ENCODE peak calls at places on chromosomes 3 and 15, in five cellular contexts. One of them, this sample, is unnamed. For H3K4me1, the result is how much of the 10 kb centered on the place peaks cover.

GRCh38 chr15:67511606-67512005 is 9.3 kb upstream of the C15orf61 start:
- DNase-seq in lung: no peak
- DNase-seq in sigmoid colon: no peak
- DNase-seq in mucosa of descending colon: no peak
- DNase-seq in tibial artery: no peak
- DNase-seq in this sample: no peak

GRCh38 chr15:22988811-22989210 is 8.6 kb upstream of the CYFIP1 start:
- DNase-seq in lung: no peak
- DNase-seq in sigmoid colon: peak
- DNase-seq in mucosa of descending colon: no peak
- DNase-seq in tibial artery: no peak
- DNase-seq in this sample: no peak

GRCh38 chr3:34263014-34263714 is 464.7 kb downstream of the PDCD6IP start:
- DNase-seq in lung: no peak
- DNase-seq in sigmoid colon: no peak
- DNase-seq in mucosa of descending colon: no peak
- DNase-seq in tibial artery: no peak
- DNase-seq in this sample: peak

GRCh38 chr3:71562938-71563337 is 20.6 kb downstream of the FOXP1 start:
- DNase-seq in lung: no peak
- DNase-seq in sigmoid colon: no peak
- DNase-seq in mucosa of descending colon: peak
- DNase-seq in tibial artery: no peak
- DNase-seq in this sample: peak

GRCh38 chr3:177284383-177284881 is 87.2 kb upstream of the TBL1XR1 start:
- DNase-seq in lung: peak
- DNase-seq in sigmoid colon: peak
- DNase-seq in mucosa of descending colon: peak
- DNase-seq in tibial artery: peak
- DNase-seq in this sample: peak

GRCh38 chr15:25244731-25245585 is 193.9 kb downstream of the UBE3A start:
- DNase-seq in lung: no peak
- DNase-seq in sigmoid colon: no peak
- DNase-seq in mucosa of descending colon: no peak
- DNase-seq in tibial artery: peak
- DNase-seq in this sample: no peak

GRCh38 chr3:61926913-61927312 is 365.5 kb downstream of the PTPRG start:
- DNase-seq in lung: no peak
- DNase-seq in sigmoid colon: no peak
- DNase-seq in mucosa of descending colon: no peak
- DNase-seq in tibial artery: no peak
- DNase-seq in this sample: no peak

GRCh38 chr3:106824856-106825255 is 552.4 kb upstream of the CCDC54 start:
- DNase-seq in lung: no peak
- DNase-seq in sigmoid colon: no peak
- DNase-seq in mucosa of descending colon: no peak
- DNase-seq in tibial artery: no peak
- DNase-seq in this sample: no peak

GRCh38 chr3:42336103-42336502 is 70.1 kb upstream of the CCK start:
- DNase-seq in lung: no peak
- DNase-seq in sigmoid colon: no peak
- DNase-seq in mucosa of descending colon: no peak
- DNase-seq in tibial artery: no peak
- DNase-seq in this sample: peak

GRCh38 chr3:10973196-10973595 is 19.4 kb upstream of the SLC6A1 start:
- DNase-seq in lung: no peak
- DNase-seq in sigmoid colon: no peak
- DNase-seq in mucosa of descending colon: no peak
- DNase-seq in tibial artery: no peak
- DNase-seq in this sample: no peak

GRCh38 chr15:74843891-74844299 is 939 bp upstream of the ULK3 start:
- DNase-seq in lung: no peak
- DNase-seq in sigmoid colon: no peak
- DNase-seq in mucosa of descending colon: no peak
- DNase-seq in tibial artery: no peak
- DNase-seq in this sample: no peak

GRCh38 chr3:13427662-13428603 is 7.8 kb upstream of the NUP210 start:
- DNase-seq in lung: no peak
- DNase-seq in sigmoid colon: no peak
- DNase-seq in mucosa of descending colon: no peak
- DNase-seq in tibial artery: no peak
- DNase-seq in this sample: peak

GRCh38 chr15:38975282-38975990 is 410.8 kb upstream of the RASGRP1 start:
- DNase-seq in lung: no peak
- DNase-seq in sigmoid colon: no peak
- DNase-seq in mucosa of descending colon: no peak
- DNase-seq in tibial artery: no peak
- DNase-seq in this sample: no peak

GRCh38 chr3:194194051-194194756 is 58.3 kb downstream of the HES1 start:
- DNase-seq in lung: no peak
- DNase-seq in sigmoid colon: no peak
- DNase-seq in mucosa of descending colon: no peak
- DNase-seq in tibial artery: no peak
- DNase-seq in this sample: no peak

GRCh38 chr15:48029656-48030055 is 91.1 kb upstream of the SLC24A5 start:
- DNase-seq in lung: no peak
- DNase-seq in sigmoid colon: no peak
- DNase-seq in mucosa of descending colon: no peak
- DNase-seq in tibial artery: no peak
- DNase-seq in this sample: no peak

GRCh38 chr3:136135039-136135802 is 60.9 kb downstream of the MSL2 start:
- DNase-seq in lung: no peak
- DNase-seq in sigmoid colon: no peak
- DNase-seq in mucosa of descending colon: no peak
- DNase-seq in tibial artery: no peak
- DNase-seq in this sample: no peak

GRCh38 chr15:76335129-76335850 is 1.3 kb upstream of the ISL2 start:
- DNase-seq in lung: no peak
- DNase-seq in sigmoid colon: peak
- DNase-seq in mucosa of descending colon: peak
- DNase-seq in tibial artery: no peak
- DNase-seq in this sample: no peak

GRCh38 chr3:129575987-129576364 is 30.5 kb downstream of the PLXND1 start:
- DNase-seq in lung: no peak
- DNase-seq in sigmoid colon: no peak
- DNase-seq in mucosa of descending colon: no peak
- DNase-seq in tibial artery: no peak
- DNase-seq in this sample: no peak

GRCh38 chr3:88947013-88947412 is 160.4 kb upstream of the EPHA3 start:
- DNase-seq in lung: no peak
- DNase-seq in sigmoid colon: no peak
- DNase-seq in mucosa of descending colon: no peak
- DNase-seq in tibial artery: no peak
- DNase-seq in this sample: no peak

GRCh38 chr15:38464675-38465074 is 10.7 kb downstream of the FAM98B start:
- DNase-seq in lung: no peak
- DNase-seq in sigmoid colon: no peak
- DNase-seq in mucosa of descending colon: no peak
- DNase-seq in tibial artery: no peak
- DNase-seq in this sample: no peak

GRCh38 chr15:60644903-60645302 is 166.0 kb upstream of the ICE2 start:
- DNase-seq in lung: no peak
- DNase-seq in sigmoid colon: no peak
- DNase-seq in mucosa of descending colon: no peak
- DNase-seq in tibial artery: no peak
- DNase-seq in this sample: no peak

GRCh38 chr3:110567032-110567431 is 504.6 kb upstream of the NECTIN3 start:
- DNase-seq in lung: no peak
- DNase-seq in sigmoid colon: no peak
- DNase-seq in mucosa of descending colon: no peak
- DNase-seq in tibial artery: no peak
- DNase-seq in this sample: no peak

GRCh38 chr3:194582196-194582905 is 50.9 kb downstream of the TMEM44 start:
- DNase-seq in lung: no peak
- DNase-seq in sigmoid colon: no peak
- DNase-seq in mucosa of descending colon: no peak
- DNase-seq in tibial artery: no peak
- DNase-seq in this sample: no peak

GRCh38 chr15:76973906-76974305 is 21.0 kb upstream of the PSTPIP1 start:
- DNase-seq in lung: no peak
- DNase-seq in sigmoid colon: no peak
- DNase-seq in mucosa of descending colon: no peak
- DNase-seq in tibial artery: no peak
- DNase-seq in this sample: no peak

GRCh38 chr3:30924763-30925162 is 30.3 kb upstream of the GADL1 start:
- DNase-seq in lung: no peak
- DNase-seq in sigmoid colon: no peak
- DNase-seq in mucosa of descending colon: no peak
- DNase-seq in tibial artery: no peak
- DNase-seq in this sample: no peak

GRCh38 chr3:134640872-134641470 is 9.9 kb downstream of the KY start:
- DNase-seq in lung: no peak
- DNase-seq in sigmoid colon: no peak
- DNase-seq in mucosa of descending colon: peak
- DNase-seq in tibial artery: no peak
- DNase-seq in this sample: peak

GRCh38 chr15:85174521-85174920 is 192.9 kb downstream of the PDE8A start:
- DNase-seq in lung: no peak
- DNase-seq in sigmoid colon: no peak
- DNase-seq in mucosa of descending colon: no peak
- DNase-seq in tibial artery: no peak
- DNase-seq in this sample: no peak

GRCh38 chr3:37999836-38000235 is 9.2 kb downstream of the VILL start:
- DNase-seq in lung: no peak
- DNase-seq in sigmoid colon: peak
- DNase-seq in mucosa of descending colon: peak
- DNase-seq in tibial artery: peak
- DNase-seq in this sample: no peak

DNA sequence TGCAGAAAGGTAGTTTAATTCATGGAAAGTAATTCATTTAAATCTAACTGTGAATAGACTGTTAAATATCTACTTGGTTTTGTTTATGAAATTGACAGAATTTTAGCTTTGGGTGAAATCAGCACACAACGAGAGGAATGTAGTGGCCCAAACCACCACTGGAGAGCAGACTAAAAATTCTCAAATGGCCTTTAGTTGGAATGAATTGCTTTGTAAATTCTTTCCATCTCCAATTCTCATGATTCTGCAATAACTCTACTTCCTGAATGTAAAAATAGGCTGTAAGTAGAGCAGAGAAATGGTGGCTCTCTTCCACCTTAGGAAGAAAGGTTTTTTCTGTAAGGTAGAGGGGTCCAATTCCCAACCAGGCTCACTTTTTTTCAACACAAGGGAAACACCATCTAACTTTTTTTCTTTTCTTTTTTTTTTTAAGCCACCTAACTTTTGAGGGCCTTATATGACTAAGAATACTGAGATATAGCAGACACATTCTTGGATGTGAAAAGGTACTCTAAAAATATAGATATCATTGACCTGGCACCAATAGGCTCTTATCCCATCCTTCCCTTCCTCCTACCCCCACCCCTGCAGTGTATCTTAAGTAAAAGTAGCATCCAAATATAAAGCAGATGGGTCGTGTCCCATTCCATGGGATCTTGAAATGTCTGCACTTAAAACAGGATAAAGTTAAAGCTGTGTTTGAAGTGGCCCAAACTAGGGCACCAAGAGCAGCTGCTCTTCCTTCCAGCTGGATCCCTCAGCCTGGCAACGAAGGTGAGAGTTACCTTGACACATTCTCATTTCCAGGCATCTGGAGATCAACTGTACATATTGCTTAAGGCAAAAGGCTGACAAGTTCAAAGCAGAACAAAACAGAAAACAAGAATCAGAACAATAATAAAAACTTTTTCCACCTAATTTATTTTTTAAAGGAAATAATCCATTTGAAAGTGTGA is 194.1 kb downstream of the TPRG1 start:
- DNase-seq in lung: no peak
- DNase-seq in sigmoid colon: no peak
- DNase-seq in mucosa of descending colon: no peak
- DNase-seq in tibial artery: no peak
- DNase-seq in this sample: no peak
- H3K4me1 ChIP-seq in lung: under half
- H3K4me1 ChIP-seq in sigmoid colon: under half
- H3K4me1 ChIP-seq in mucosa of descending colon: under half
- H3K4me1 ChIP-seq in tibial artery: under half
- H3K4me1 ChIP-seq in this sample: under half

GRCh38 chr3:184419171-184419570 is 39.3 kb downstream of the CHRD start:
- DNase-seq in lung: no peak
- DNase-seq in sigmoid colon: no peak
- DNase-seq in mucosa of descending colon: no peak
- DNase-seq in tibial artery: no peak
- DNase-seq in this sample: no peak
- H3K4me1 ChIP-seq in lung: under half
- H3K4me1 ChIP-seq in sigmoid colon: under half
- H3K4me1 ChIP-seq in mucosa of descending colon: under half
- H3K4me1 ChIP-seq in tibial artery: under half
- H3K4me1 ChIP-seq in this sample: under half

DNA sequence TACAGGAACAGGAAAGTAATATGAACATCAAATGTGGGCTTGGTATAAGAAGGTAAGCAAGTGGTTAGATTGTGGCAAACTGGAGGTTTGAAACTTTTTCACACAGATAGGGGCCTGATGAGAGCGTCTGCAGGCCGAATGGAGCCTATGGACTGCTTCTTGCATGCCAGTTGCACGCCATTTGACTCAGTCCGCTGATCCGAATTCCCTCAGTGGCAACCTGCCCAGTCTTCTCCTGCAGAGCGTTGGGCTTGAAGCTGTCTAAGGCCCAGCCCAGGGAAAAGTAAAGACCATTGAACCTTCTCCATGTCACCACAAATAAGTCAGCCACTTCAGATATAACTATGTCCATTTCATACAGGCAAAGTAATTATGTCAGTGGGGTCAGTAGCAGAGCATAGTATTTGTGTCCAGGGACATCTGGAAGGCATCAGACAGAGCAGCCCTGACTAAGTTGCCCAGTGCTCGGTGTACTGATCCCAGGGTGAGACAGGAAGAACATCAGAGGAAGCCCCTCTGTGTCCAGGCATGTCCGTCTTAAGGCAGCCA is 45.9 kb downstream of the ZBTB38 start:
- DNase-seq in lung: no peak
- DNase-seq in sigmoid colon: peak
- DNase-seq in mucosa of descending colon: no peak
- DNase-seq in tibial artery: no peak
- DNase-seq in this sample: no peak
- H3K4me1 ChIP-seq in lung: under half
- H3K4me1 ChIP-seq in sigmoid colon: under half
- H3K4me1 ChIP-seq in mucosa of descending colon: under half
- H3K4me1 ChIP-seq in tibial artery: under half
- H3K4me1 ChIP-seq in this sample: under half

DNA sequence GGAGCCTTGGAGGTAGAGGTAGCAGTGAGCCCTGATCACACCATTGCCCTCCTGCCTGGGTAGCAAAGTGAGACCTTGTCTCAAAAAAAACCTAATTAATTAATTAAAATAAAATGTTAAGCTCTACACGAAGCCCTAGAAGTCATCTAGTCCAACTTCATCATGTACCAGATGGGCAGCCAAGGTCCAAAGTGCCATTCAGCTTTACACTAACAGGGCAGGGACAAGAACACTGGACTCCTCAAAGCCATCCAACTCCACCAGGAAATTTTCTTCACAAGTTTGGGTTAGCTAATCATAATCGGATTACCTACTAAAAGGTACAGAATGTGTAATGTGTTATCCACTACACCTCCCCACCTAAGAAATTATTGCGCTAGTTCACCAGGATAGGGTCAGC is 48.8 kb downstream of the WWTR1 start:
- DNase-seq in lung: no peak
- DNase-seq in sigmoid colon: no peak
- DNase-seq in mucosa of descending colon: no peak
- DNase-seq in tibial artery: no peak
- DNase-seq in this sample: peak
- H3K4me1 ChIP-seq in lung: under half
- H3K4me1 ChIP-seq in sigmoid colon: under half
- H3K4me1 ChIP-seq in mucosa of descending colon: under half
- H3K4me1 ChIP-seq in tibial artery: under half
- H3K4me1 ChIP-seq in this sample: under half

This sample was measured in small intestine.